ENCODE peak calls at places on chromosomes 2 and 18, in ten cellular contexts. N is stimulated activated CD4-positive, alpha-beta T cell treated with anti-CD3 and anti-CD28 coated beads, Interleukin-2, amount 100 ng/mL, for 48 hours; D is tibial nerve; I is pulmonary artery endothelial cell; P is M059J; S is KBM-7; Z is hepatocyte; F is NCI-H748 treated with DMSO at 0.1 percent for 48 hours; L is H9; J is renal cortical epithelial cell. Q is an unnamed sample.

GRCh38 chr2:46143401-46144132 is 153.6 kb upstream of the EPAS1 start:
- DNase-seq in N (no peak), D (no peak), I (no peak), P (no peak), S (no peak), Z (no peak), F (no peak), L (no peak), J (no peak), Q (no peak)

GRCh38 chr2:40431600-40431955 is 20.3 kb downstream of the SLC8A1 start:
- DNase-seq in N (no peak), D (no peak), I (no peak), P (peak; percentile 59), S (peak; percentile 73), Z (no peak), F (no peak), L (no peak), J (no peak), Q (no peak)

GRCh38 chr2:95350320-95351079 is 52.0 kb upstream of the FAHD2A start:
- DNase-seq in N (no peak), D (no peak), I (no peak), P (no peak), S (no peak), Z (no peak), F (no peak), L (peak; percentile 25), J (no peak), Q (no peak)

GRCh38 chr2:229780856-229781773 is 66.8 kb upstream of the DNER start:
- DNase-seq in N (no peak), D (no peak), I (peak; percentile 17), P (peak; percentile 54), S (peak; percentile 55), Z (peak; percentile 39), F (peak; percentile 32), L (no peak), J (peak; percentile 70), Q (no peak)

GRCh38 chr2:96325884-96326255 is 753 bp downstream of the ITPRIPL1 start:
- DNase-seq in N (peak; percentile 17), D (no peak), I (no peak), P (no peak), S (peak; percentile 28), Z (no peak), F (no peak), L (no peak), J (no peak), Q (no peak)

GRCh38 chr2:59790186-59791142 is 763.0 kb downstream of the BCL11A start:
- DNase-seq in N (no peak), D (no peak), I (no peak), P (no peak), S (no peak), Z (no peak), F (peak; percentile 13), L (no peak), J (no peak), Q (no peak)

GRCh38 chr2:7429733-7430132 is 512.5 kb downstream of the RNF144A start:
- DNase-seq in N (no peak), D (no peak), I (no peak), P (no peak), S (no peak), Z (no peak), F (no peak), L (no peak), J (no peak), Q (no peak)

GRCh38 chr2:69965756-69966447 is 4.5 kb upstream of the ASPRV1 start:
- DNase-seq in N (no peak), D (no peak), I (no peak), P (no peak), S (no peak), Z (no peak), F (no peak), L (no peak), J (no peak), Q (no peak)

GRCh38 chr18:48455555-48456478 is 46.6 kb upstream of the ZBTB7C start:
- DNase-seq in N (peak; percentile 15), D (no peak), I (no peak), P (peak; percentile 94), S (peak; percentile 82), Z (peak; percentile 49), F (no peak), L (no peak), J (peak; percentile 99), Q (no peak)

GRCh38 chr2:195027947-195028346 is 629.1 kb upstream of the SLC39A10 start:
- DNase-seq in N (no peak), D (no peak), I (no peak), P (no peak), S (no peak), Z (no peak), F (no peak), L (peak; percentile 31), J (peak; percentile 22), Q (no peak)

GRCh38 chr18:24397131-24397693 is 412 bp downstream of the OSBPL1A start:
- DNase-seq in N (peak; percentile 16), D (peak; percentile 57), I (peak; percentile 45), P (peak; percentile 75), S (peak; percentile 76), Z (peak; percentile 65), F (peak; percentile 36), L (no peak), J (peak; percentile 71), Q (no peak)

GRCh38 chr2:10188211-10188610 is 65.7 kb downstream of the RRM2 start:
- DNase-seq in N (no peak), D (no peak), I (no peak), P (peak; percentile 33), S (no peak), Z (peak; percentile 52), F (no peak), L (no peak), J (peak; percentile 13), Q (no peak)

GRCh38 chr2:14781148-14781547 is 148.6 kb downstream of the LRATD1 start:
- DNase-seq in N (no peak), D (no peak), I (no peak), P (no peak), S (no peak), Z (peak; percentile 9), F (peak; percentile 89), L (no peak), J (peak; percentile 74), Q (no peak)

GRCh38 chr2:10204326-10205200 is 82.0 kb downstream of the RRM2 start:
- DNase-seq in N (no peak), D (no peak), I (no peak), P (no peak), S (no peak), Z (no peak), F (peak; percentile 26), L (peak; percentile 24), J (no peak), Q (no peak)

GRCh38 chr18:35371412-35372195 is 5.5 kb downstream of the ZNF396 start:
- DNase-seq in N (no peak), D (no peak), I (no peak), P (peak; percentile 64), S (no peak), Z (no peak), F (no peak), L (no peak), J (no peak), Q (no peak)

GRCh38 chr2:176127769-176128072 is 1.8 kb upstream of the HOXD8 start:
- DNase-seq in N (no peak), D (no peak), I (no peak), P (no peak), S (no peak), Z (no peak), F (peak; percentile 60), L (no peak), J (no peak), Q (no peak)